ENCODE peak calls at places on chromosomes 13 and 19, in seven cellular contexts. W is stomach, R is tibial nerve, X is A549, L is HepG2, I is ovary, P is GM12878. Z is an unnamed sample.

GRCh38 chr13:75760182-75760981 is 124.3 kb downstream of the LMO7 start:
- DNase-seq in W (peak; percentile 85), R (no peak), X (peak; percentile 50), L (peak; percentile 98), I (no peak), P (no peak), Z (no peak)

GRCh38 chr13:23679214-23679613 is 109.0 kb downstream of the TNFRSF19 start:
- DNase-seq in W (no peak), R (no peak), X (no peak), L (no peak), I (no peak), P (no peak), Z (no peak)

GRCh38 chr13:49220856-49221614 is 897 bp downstream of the MLNR start:
- DNase-seq in W (no peak), R (no peak), X (no peak), L (no peak), I (no peak), P (no peak), Z (no peak)

GRCh38 chr13:71605744-71606143 is 261.3 kb downstream of the DACH1 start:
- DNase-seq in W (no peak), R (no peak), X (no peak), L (no peak), I (no peak), P (no peak), Z (no peak)

GRCh38 chr13:54187461-54187860 is 1158.8 kb downstream of the OLFM4 start:
- DNase-seq in W (no peak), R (no peak), X (no peak), L (no peak), I (no peak), P (no peak), Z (no peak)

GRCh38 chr13:101747039-101747438 is 294.6 kb downstream of the ITGBL1 start:
- DNase-seq in W (no peak), R (no peak), X (no peak), L (no peak), I (no peak), P (no peak), Z (no peak)

GRCh38 chr13:48478401-48478800 is 54.5 kb downstream of the RCBTB2 start:
- DNase-seq in W (no peak), R (no peak), X (no peak), L (no peak), I (no peak), P (no peak), Z (no peak)

GRCh38 chr13:64869539-64869938 is 2360.6 kb downstream of the PCDH9 start:
- DNase-seq in W (no peak), R (no peak), X (no peak), L (no peak), I (no peak), P (no peak), Z (no peak)

GRCh38 chr19:3057275-3057714 is 5.0 kb downstream of the TLE5 start:
- DNase-seq in W (peak; percentile 93), R (peak; percentile 77), X (peak; percentile 37), L (no peak), I (peak; percentile 95), P (no peak), Z (peak; percentile 97)

GRCh38 chr13:80814541-80814940 is 473.6 kb upstream of the SPRY2 start:
- DNase-seq in W (no peak), R (no peak), X (no peak), L (no peak), I (no peak), P (no peak), Z (no peak)

GRCh38 chr13:95484052-95484451 is 68.5 kb upstream of the CLDN10 start:
- DNase-seq in W (no peak), R (no peak), X (no peak), L (no peak), I (no peak), P (no peak), Z (no peak)

GRCh38 chr13:40420160-40420740 is 246.2 kb downstream of the FOXO1 start:
- DNase-seq in W (no peak), R (no peak), X (no peak), L (no peak), I (no peak), P (no peak), Z (no peak)

GRCh38 chr19:4083677-4084546 is 17.2 kb upstream of the ZBTB7A start:
- DNase-seq in W (peak; percentile 89), R (no peak), X (no peak), L (no peak), I (peak; percentile 52), P (no peak), Z (no peak)
- TF ChIP-seq EP300 in W (no peak), R (no peak), X (no peak), L (no peak), I (no peak), P (no peak), Z (no peak)

DNA sequence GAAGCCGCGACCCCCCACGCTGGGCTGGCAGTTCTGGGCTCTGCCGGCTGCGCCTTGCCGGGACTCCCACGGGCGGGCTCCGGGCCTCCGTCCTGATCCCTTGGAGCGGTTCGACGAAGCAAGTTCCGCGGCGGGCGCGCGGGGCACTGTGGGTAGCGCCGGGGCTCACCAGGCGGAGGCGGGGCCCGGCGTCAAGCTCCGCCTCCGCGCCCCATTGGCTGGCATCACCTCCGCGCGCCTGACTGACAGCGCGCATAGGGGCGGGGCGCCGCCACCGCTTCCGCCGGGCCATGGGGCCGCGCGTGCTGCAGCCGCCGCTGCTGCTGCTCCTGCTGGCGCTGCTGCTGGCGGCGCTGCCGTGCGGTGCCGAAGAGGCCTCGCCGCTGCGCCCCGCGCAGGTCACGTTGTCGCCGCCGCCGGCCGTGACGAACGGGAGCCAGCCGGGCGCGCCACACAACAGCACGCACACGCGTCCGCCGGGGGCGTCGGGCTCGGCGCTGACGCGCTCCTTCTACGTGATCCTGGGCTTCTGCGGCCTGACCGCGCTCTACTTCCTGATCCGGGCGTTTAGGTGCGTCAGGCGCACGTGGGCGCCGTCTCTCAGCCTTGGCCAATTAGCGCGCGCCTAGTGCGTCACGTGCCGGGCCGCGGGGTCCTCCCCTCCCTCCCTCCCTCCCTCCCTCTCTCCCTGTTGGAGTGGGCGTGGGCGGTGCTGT is at the start of gene FAM174C:
- DNase-seq in W (peak; percentile 96), R (peak; percentile 95), X (peak; percentile 81), L (peak; percentile 91), I (peak; percentile 93), P (peak; percentile 87), Z (peak; percentile 98)
- TF ChIP-seq POLR2A in W (no peak), R (peak; percentile 88), X (peak; percentile 85), L (no peak), I (peak; percentile 59), P (peak; percentile 89), Z (peak; percentile 46)

GRCh38 chr13:99193152-99193551 is 7.5 kb upstream of the UBAC2 start:
- DNase-seq in W (no peak), R (no peak), X (no peak), L (no peak), I (no peak), P (no peak), Z (no peak)
- TF ChIP-seq EP300 in W (no peak), R (no peak), X (no peak), L (no peak), I (no peak), P (no peak), Z (no peak)

GRCh38 chr19:34386645-34387445 is 17.4 kb upstream of the PDCD2L start:
- DNase-seq in W (no peak), R (no peak), X (no peak), L (no peak), I (no peak), P (no peak), Z (no peak)
- TF ChIP-seq POLR2A in W (no peak), R (no peak), X (no peak), L (no peak), I (no peak), P (peak; percentile 19), Z (no peak)

DNA sequence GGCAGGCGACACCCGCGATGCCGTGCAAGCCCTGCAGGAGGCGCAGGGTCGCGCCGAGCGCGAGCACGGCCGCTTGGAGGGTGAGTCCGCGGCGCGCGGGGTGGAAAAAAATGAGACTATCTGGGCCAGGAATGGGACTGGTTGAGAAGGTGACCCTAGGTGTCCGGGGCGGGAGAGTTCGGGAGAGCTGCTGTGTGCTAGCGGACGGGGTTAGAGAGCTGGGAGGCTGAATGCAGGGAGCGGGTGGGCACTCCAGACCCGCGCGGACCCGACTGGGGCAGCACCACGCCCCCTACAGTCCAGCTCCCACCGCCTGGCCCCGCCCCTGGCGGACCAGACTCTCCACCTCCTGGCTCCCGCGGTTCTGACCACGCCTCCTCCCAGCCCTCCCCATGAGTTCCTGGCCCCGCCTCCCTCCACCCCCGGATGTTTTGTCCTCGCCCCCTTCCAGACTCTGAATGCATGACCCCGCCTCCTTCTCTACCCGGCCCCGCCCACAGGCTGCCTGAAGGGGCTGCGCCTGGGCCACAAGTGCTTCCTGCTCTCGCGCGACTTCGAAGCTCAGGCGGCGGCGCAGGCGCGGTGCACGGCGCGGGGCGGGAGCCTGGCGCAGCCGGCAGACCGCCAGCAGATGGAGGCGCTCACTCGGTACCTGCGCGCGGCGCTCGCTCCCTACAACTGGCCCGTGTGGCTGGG is 1.5 kb downstream of the CLEC11A start:
- DNase-seq in W (peak; percentile 95), R (peak; percentile 98), X (peak; percentile 99), L (peak; percentile 38), I (peak; percentile 100), P (peak; percentile 55), Z (peak; percentile 100)
- TF ChIP-seq EP300 in W (no peak), R (peak; percentile 64), X (no peak), L (no peak), I (no peak), P (no peak), Z (no peak)

GRCh38 chr19:55400281-55401087 is 7.1 kb downstream of the UBE2S start:
- DNase-seq in W (no peak), R (no peak), X (no peak), L (no peak), I (no peak), P (no peak), Z (no peak)
- TF ChIP-seq POLR2A in W (no peak), R (no peak), X (no peak), L (no peak), I (no peak), P (peak; percentile 21), Z (no peak)